ENCODE peak calls at places on chromosome 10, in ten cellular contexts. H is activated CD4-positive, alpha-beta T cell treated with anti-CD3 and anti-CD28 coated beads, Interleukin-2, amount 10 ng/mL, durations not matched to agents 7 days and 5 days; G is H9; J is heart right ventricle; L is left cardiac atrium; I is stimulated activated CD4-positive, alpha-beta T cell treated with anti-CD3 and anti-CD28 coated beads, Interleukin-15, amount 100 ng/mL, for 48 hours; M is GM04504; S is spleen; Z is HTR-8/SVneo; O is T-cell. A is an unnamed sample.

GRCh38 chr10:123622381-123622780 is 43.8 kb upstream of the GPR26 start:
- DNase-seq in H (no peak), Z (no peak), L (no peak), J (no peak), S (no peak), G (no peak), O (no peak), I (no peak), M (peak; percentile 75), A (no peak)

GRCh38 chr10:89342219-89342966 is 14.6 kb downstream of the IFIT3 start:
- DNase-seq in G (no peak), Z (peak; percentile 81), O (no peak), H (no peak), S (no peak), J (peak; percentile 33), L (peak; percentile 71), M (peak; percentile 51), I (no peak), A (no peak)

GRCh38 chr10:101611506-101611905 is 23.4 kb downstream of the DPCD start:
- DNase-seq in O (no peak), H (peak; percentile 12), L (no peak), S (no peak), M (no peak), I (no peak), G (no peak), Z (no peak), J (no peak), A (no peak)

GRCh38 chr10:100186813-100187212 is 984 bp upstream of the ERLIN1 start:
- DNase-seq in G (no peak), M (no peak), O (no peak), L (no peak), S (peak; percentile 82), J (no peak), Z (no peak), I (no peak), H (peak; percentile 16), A (peak; percentile 69)

GRCh38 chr10:71429929-71430328 is 33.2 kb downstream of the CDH23 start:
- DNase-seq in S (peak; percentile 40), H (no peak), I (no peak), Z (no peak), J (no peak), O (no peak), G (peak; percentile 52), L (no peak), M (no peak), A (no peak)

GRCh38 chr10:60433684-60434083 is 44.0 kb upstream of the ANK3 start:
- DNase-seq in J (no peak), O (no peak), Z (no peak), M (peak; percentile 72), I (no peak), S (no peak), H (no peak), G (no peak), L (no peak), A (no peak)

GRCh38 chr10:8063128-8063908 is 8.8 kb downstream of the GATA3 start:
- DNase-seq in J (no peak), I (no peak), H (no peak), S (no peak), O (no peak), M (no peak), G (peak; percentile 36), L (no peak), Z (no peak), A (no peak)

GRCh38 chr10:102642553-102643345 is 1.5 kb upstream of the TRIM8 start:
- DNase-seq in G (no peak), H (peak; percentile 39), Z (no peak), O (peak; percentile 40), S (peak; percentile 91), M (no peak), I (no peak), J (peak; percentile 72), L (peak; percentile 68), A (peak; percentile 73)

GRCh38 chr10:12357525-12358151 is 8.3 kb downstream of the CAMK1D start:
- DNase-seq in O (no peak), L (no peak), Z (no peak), G (no peak), J (no peak), M (no peak), S (no peak), H (no peak), I (no peak), A (no peak)

GRCh38 chr10:88389456-88389855 is 193.7 kb downstream of the RNLS start:
- DNase-seq in Z (no peak), H (peak; percentile 60), M (peak; percentile 38), I (no peak), S (no peak), L (no peak), J (no peak), O (peak; percentile 31), G (no peak), A (no peak)

GRCh38 chr10:70106958-70107791 is 25.4 kb downstream of the AIFM2 start:
- DNase-seq in S (peak; percentile 52), H (peak; percentile 14), G (peak; percentile 83), O (no peak), Z (peak; percentile 27), L (peak; percentile 43), M (no peak), I (no peak), J (no peak), A (no peak)

GRCh38 chr10:113305871-113306270 is 247.0 kb upstream of the HABP2 start:
- DNase-seq in M (no peak), Z (no peak), I (no peak), L (no peak), S (no peak), J (no peak), H (no peak), G (no peak), O (no peak), A (no peak)

GRCh38 chr10:43347997-43348396 is 23.4 kb upstream of the FXYD4 start:
- DNase-seq in O (no peak), I (no peak), J (no peak), M (no peak), Z (no peak), S (no peak), L (no peak), H (no peak), G (no peak), A (no peak)

GRCh38 chr10:5775705-5776104 is 37.5 kb downstream of the GDI2 start:
- DNase-seq in O (peak; percentile 90), L (peak; percentile 32), I (peak; percentile 71), H (peak; percentile 90), M (no peak), Z (no peak), S (peak; percentile 93), J (peak; percentile 34), G (no peak), A (peak; percentile 50)

GRCh38 chr10:58322072-58322834 is 12.6 kb upstream of the UBE2D1 start:
- DNase-seq in H (no peak), J (no peak), Z (no peak), L (no peak), M (no peak), S (no peak), O (no peak), I (no peak), G (no peak), A (peak; percentile 51)

GRCh38 chr10:22927661-22928403 is at the start of gene ARMC3:
- DNase-seq in O (peak; percentile 62), L (peak; percentile 76), H (peak; percentile 16), J (peak; percentile 76), G (peak; percentile 92), M (no peak), S (peak; percentile 84), I (peak; percentile 39), Z (peak; percentile 6), A (peak; percentile 24)

GRCh38 chr10:21524131-21524525 is 1.4 kb downstream of the SKIDA1 start:
- DNase-seq in L (no peak), G (no peak), H (no peak), S (no peak), O (no peak), J (no peak), Z (no peak), M (no peak), I (no peak), A (no peak)

GRCh38 chr10:89481662-89482061 is 53.7 kb downstream of the SLC16A12 start:
- DNase-seq in J (no peak), M (peak; percentile 81), O (no peak), Z (peak; percentile 69), I (no peak), L (no peak), G (no peak), S (no peak), H (no peak), A (no peak)

GRCh38 chr10:101840741-101841453 is 2.7 kb downstream of the KCNIP2 start:
- DNase-seq in S (peak; percentile 96), G (peak; percentile 93), O (peak; percentile 59), L (peak; percentile 85), I (no peak), H (peak; percentile 75), M (no peak), J (peak; percentile 80), Z (peak; percentile 94), A (peak; percentile 83)

GRCh38 chr10:97016728-97017473 is 168.9 kb downstream of the SLIT1 start:
- DNase-seq in O (no peak), G (peak; percentile 20), M (no peak), J (no peak), Z (no peak), S (no peak), I (peak; percentile 8), L (no peak), H (peak; percentile 43), A (no peak)

GRCh38 chr10:82266438-82266837 is 391.4 kb downstream of the NRG3 start:
- DNase-seq in I (no peak), H (no peak), M (no peak), L (no peak), Z (no peak), J (no peak), G (no peak), S (no peak), O (no peak), A (no peak)

GRCh38 chr10:121684276-121684675 is 86.0 kb upstream of the FGFR2 start:
- DNase-seq in S (no peak), M (no peak), I (no peak), O (no peak), J (no peak), G (no peak), L (no peak), H (no peak), Z (no peak), A (no peak)

GRCh38 chr10:133273534-133274143 is 3.0 kb downstream of the ADAM8 start:
- DNase-seq in H (no peak), L (no peak), G (no peak), O (no peak), I (no peak), S (peak; percentile 83), Z (no peak), M (no peak), J (no peak), A (no peak)

GRCh38 chr10:95295031-95295755 is 4.4 kb upstream of the PDLIM1 start:
- DNase-seq in Z (no peak), I (no peak), J (peak; percentile 54), O (peak; percentile 32), L (peak; percentile 62), G (peak; percentile 78), H (peak; percentile 79), S (peak; percentile 96), M (no peak), A (peak; percentile 75)

GRCh38 chr10:6114758-6115410 is 26.1 kb downstream of the RBM17 start:
- DNase-seq in Z (no peak), S (no peak), O (no peak), J (no peak), G (no peak), M (peak; percentile 80), I (no peak), H (no peak), L (no peak), A (no peak)

GRCh38 chr10:17100586-17100985 is 29.0 kb downstream of the CUBN start:
- DNase-seq in I (no peak), H (no peak), J (no peak), S (no peak), O (no peak), G (no peak), M (no peak), Z (no peak), L (no peak), A (no peak)

GRCh38 chr10:114697061-114697598 is 39.1 kb upstream of the ABLIM1 start:
- DNase-seq in I (no peak), Z (no peak), G (no peak), M (no peak), S (no peak), L (peak; percentile 79), O (no peak), J (peak; percentile 81), H (no peak), A (no peak)

GRCh38 chr10:61992683-61993629 is 91.5 kb downstream of the ARID5B start:
- DNase-seq in Z (peak; percentile 27), G (no peak), M (peak; percentile 72), H (peak; percentile 71), I (no peak), O (peak; percentile 53), L (peak; percentile 55), S (no peak), J (no peak), A (no peak)